ENCODE peak calls at places on chromosome 11, in seven cellular contexts. One of them, this sample, is unnamed.

GRCh38 chr11:2590951-2591754 is 108.6 kb downstream of the KCNQ1OT1 start:
- DNase-seq in fibroblast of pulmonary artery: no peak
- DNase-seq in right cardiac atrium: peak; percentile 21
- DNase-seq in activated gamma-delta T cell treated with anti-CD3 and anti-CD28 coated beads, Interleukin-2, amount 50 U/mL, for 16 hours: no peak
- DNase-seq in AG08395: no peak
- DNase-seq in NCI-H187: no peak
- DNase-seq in LoVo: no peak
- DNase-seq in this sample: peak; percentile 7

GRCh38 chr11:10807629-10808552 is 835 bp downstream of the EIF4G2 start:
- DNase-seq in AG08395: peak; percentile 51
- DNase-seq in right cardiac atrium: peak; percentile 89
- DNase-seq in NCI-H187: peak; percentile 51
- DNase-seq in LoVo: peak; percentile 24
- DNase-seq in activated gamma-delta T cell treated with anti-CD3 and anti-CD28 coated beads, Interleukin-2, amount 50 U/mL, for 16 hours: peak; percentile 17
- DNase-seq in fibroblast of pulmonary artery: peak; percentile 68
- DNase-seq in this sample: peak; percentile 50

GRCh38 chr11:111360150-111361043 is 18.7 kb downstream of the POU2AF1 start:
- DNase-seq in activated gamma-delta T cell treated with anti-CD3 and anti-CD28 coated beads, Interleukin-2, amount 50 U/mL, for 16 hours: no peak
- DNase-seq in right cardiac atrium: no peak
- DNase-seq in LoVo: peak; percentile 73
- DNase-seq in AG08395: no peak
- DNase-seq in fibroblast of pulmonary artery: no peak
- DNase-seq in NCI-H187: no peak
- DNase-seq in this sample: no peak

GRCh38 chr11:117871784-117872183 is 4.7 kb downstream of the FXYD6 start:
- DNase-seq in activated gamma-delta T cell treated with anti-CD3 and anti-CD28 coated beads, Interleukin-2, amount 50 U/mL, for 16 hours: no peak
- DNase-seq in right cardiac atrium: no peak
- DNase-seq in AG08395: no peak
- DNase-seq in NCI-H187: no peak
- DNase-seq in LoVo: no peak
- DNase-seq in fibroblast of pulmonary artery: no peak
- DNase-seq in this sample: no peak

GRCh38 chr11:16938061-16938460 is 76.2 kb downstream of the PLEKHA7 start:
- DNase-seq in activated gamma-delta T cell treated with anti-CD3 and anti-CD28 coated beads, Interleukin-2, amount 50 U/mL, for 16 hours: no peak
- DNase-seq in fibroblast of pulmonary artery: no peak
- DNase-seq in NCI-H187: no peak
- DNase-seq in right cardiac atrium: no peak
- DNase-seq in AG08395: no peak
- DNase-seq in LoVo: no peak
- DNase-seq in this sample: no peak

GRCh38 chr11:26572770-26573402 is 823 bp upstream of the MUC15 start:
- DNase-seq in fibroblast of pulmonary artery: no peak
- DNase-seq in activated gamma-delta T cell treated with anti-CD3 and anti-CD28 coated beads, Interleukin-2, amount 50 U/mL, for 16 hours: no peak
- DNase-seq in right cardiac atrium: no peak
- DNase-seq in AG08395: no peak
- DNase-seq in NCI-H187: no peak
- DNase-seq in LoVo: no peak
- DNase-seq in this sample: no peak

GRCh38 chr11:39365809-39366436 is 2093.5 kb downstream of the LRRC4C start:
- DNase-seq in AG08395: no peak
- DNase-seq in right cardiac atrium: no peak
- DNase-seq in fibroblast of pulmonary artery: peak; percentile 39
- DNase-seq in LoVo: peak; percentile 10
- DNase-seq in NCI-H187: no peak
- DNase-seq in activated gamma-delta T cell treated with anti-CD3 and anti-CD28 coated beads, Interleukin-2, amount 50 U/mL, for 16 hours: no peak
- DNase-seq in this sample: no peak

GRCh38 chr11:33449798-33450197 is 192.6 kb downstream of the HIPK3 start:
- DNase-seq in activated gamma-delta T cell treated with anti-CD3 and anti-CD28 coated beads, Interleukin-2, amount 50 U/mL, for 16 hours: no peak
- DNase-seq in AG08395: peak; percentile 27
- DNase-seq in NCI-H187: no peak
- DNase-seq in fibroblast of pulmonary artery: peak; percentile 12
- DNase-seq in LoVo: no peak
- DNase-seq in right cardiac atrium: no peak
- DNase-seq in this sample: peak; percentile 30

GRCh38 chr11:64060861-64061444 is 25.2 kb downstream of the FLRT1 start:
- DNase-seq in NCI-H187: no peak
- DNase-seq in activated gamma-delta T cell treated with anti-CD3 and anti-CD28 coated beads, Interleukin-2, amount 50 U/mL, for 16 hours: peak; percentile 32
- DNase-seq in AG08395: peak; percentile 85
- DNase-seq in LoVo: no peak
- DNase-seq in fibroblast of pulmonary artery: peak; percentile 14
- DNase-seq in right cardiac atrium: peak; percentile 85
- DNase-seq in this sample: peak; percentile 93

GRCh38 chr11:34154059-34154875 is 48.8 kb downstream of the NAT10 start:
- DNase-seq in AG08395: no peak
- DNase-seq in LoVo: no peak
- DNase-seq in NCI-H187: no peak
- DNase-seq in activated gamma-delta T cell treated with anti-CD3 and anti-CD28 coated beads, Interleukin-2, amount 50 U/mL, for 16 hours: no peak
- DNase-seq in right cardiac atrium: no peak
- DNase-seq in fibroblast of pulmonary artery: no peak
- DNase-seq in this sample: no peak

GRCh38 chr11:13364388-13364787 is 86.8 kb downstream of the BMAL1 start:
- DNase-seq in AG08395: no peak
- DNase-seq in activated gamma-delta T cell treated with anti-CD3 and anti-CD28 coated beads, Interleukin-2, amount 50 U/mL, for 16 hours: no peak
- DNase-seq in fibroblast of pulmonary artery: no peak
- DNase-seq in right cardiac atrium: no peak
- DNase-seq in LoVo: no peak
- DNase-seq in NCI-H187: no peak
- DNase-seq in this sample: no peak

GRCh38 chr11:69892986-69893555 is 73.9 kb upstream of the FGF3 start:
- DNase-seq in right cardiac atrium: no peak
- DNase-seq in AG08395: no peak
- DNase-seq in LoVo: no peak
- DNase-seq in NCI-H187: no peak
- DNase-seq in activated gamma-delta T cell treated with anti-CD3 and anti-CD28 coated beads, Interleukin-2, amount 50 U/mL, for 16 hours: no peak
- DNase-seq in fibroblast of pulmonary artery: no peak
- DNase-seq in this sample: no peak

GRCh38 chr11:123460006-123460700 is 30.1 kb downstream of the GRAMD1B start:
- DNase-seq in fibroblast of pulmonary artery: no peak
- DNase-seq in LoVo: no peak
- DNase-seq in activated gamma-delta T cell treated with anti-CD3 and anti-CD28 coated beads, Interleukin-2, amount 50 U/mL, for 16 hours: no peak
- DNase-seq in right cardiac atrium: no peak
- DNase-seq in AG08395: no peak
- DNase-seq in NCI-H187: no peak
- DNase-seq in this sample: no peak

GRCh38 chr11:69866648-69867047 is 47.4 kb upstream of the FGF3 start:
- DNase-seq in activated gamma-delta T cell treated with anti-CD3 and anti-CD28 coated beads, Interleukin-2, amount 50 U/mL, for 16 hours: no peak
- DNase-seq in fibroblast of pulmonary artery: no peak
- DNase-seq in right cardiac atrium: no peak
- DNase-seq in AG08395: no peak
- DNase-seq in LoVo: no peak
- DNase-seq in NCI-H187: no peak
- DNase-seq in this sample: no peak

GRCh38 chr11:79236541-79236971 is 204.3 kb downstream of the TENM4 start:
- DNase-seq in NCI-H187: no peak
- DNase-seq in fibroblast of pulmonary artery: peak; percentile 90
- DNase-seq in activated gamma-delta T cell treated with anti-CD3 and anti-CD28 coated beads, Interleukin-2, amount 50 U/mL, for 16 hours: no peak
- DNase-seq in AG08395: peak; percentile 81
- DNase-seq in right cardiac atrium: no peak
- DNase-seq in LoVo: no peak
- DNase-seq in this sample: peak; percentile 83

GRCh38 chr11:10902756-10903155 is 44.9 kb upstream of the ZBED5 start:
- DNase-seq in activated gamma-delta T cell treated with anti-CD3 and anti-CD28 coated beads, Interleukin-2, amount 50 U/mL, for 16 hours: no peak
- DNase-seq in fibroblast of pulmonary artery: no peak
- DNase-seq in right cardiac atrium: no peak
- DNase-seq in NCI-H187: no peak
- DNase-seq in LoVo: no peak
- DNase-seq in AG08395: no peak
- DNase-seq in this sample: no peak

GRCh38 chr11:119491753-119492455 is 68.9 kb upstream of the THY1 start:
- DNase-seq in right cardiac atrium: no peak
- DNase-seq in LoVo: no peak
- DNase-seq in NCI-H187: peak; percentile 51
- DNase-seq in activated gamma-delta T cell treated with anti-CD3 and anti-CD28 coated beads, Interleukin-2, amount 50 U/mL, for 16 hours: no peak
- DNase-seq in AG08395: peak; percentile 21
- DNase-seq in fibroblast of pulmonary artery: no peak
- DNase-seq in this sample: peak; percentile 31

GRCh38 chr11:86681039-86681745 is 8.8 kb upstream of the ME3 start:
- DNase-seq in AG08395: no peak
- DNase-seq in activated gamma-delta T cell treated with anti-CD3 and anti-CD28 coated beads, Interleukin-2, amount 50 U/mL, for 16 hours: no peak
- DNase-seq in fibroblast of pulmonary artery: no peak
- DNase-seq in NCI-H187: no peak
- DNase-seq in right cardiac atrium: no peak
- DNase-seq in LoVo: no peak
- DNase-seq in this sample: no peak

GRCh38 chr11:38481391-38481790 is 1883.4 kb upstream of the RAG2 start:
- DNase-seq in fibroblast of pulmonary artery: no peak
- DNase-seq in LoVo: no peak
- DNase-seq in activated gamma-delta T cell treated with anti-CD3 and anti-CD28 coated beads, Interleukin-2, amount 50 U/mL, for 16 hours: no peak
- DNase-seq in NCI-H187: no peak
- DNase-seq in right cardiac atrium: peak; percentile 34
- DNase-seq in AG08395: no peak
- DNase-seq in this sample: no peak

GRCh38 chr11:117925198-117925925 is 3.8 kb downstream of the TMPRSS13 start:
- DNase-seq in LoVo: no peak
- DNase-seq in activated gamma-delta T cell treated with anti-CD3 and anti-CD28 coated beads, Interleukin-2, amount 50 U/mL, for 16 hours: no peak
- DNase-seq in AG08395: no peak
- DNase-seq in NCI-H187: no peak
- DNase-seq in fibroblast of pulmonary artery: no peak
- DNase-seq in right cardiac atrium: peak; percentile 31
- DNase-seq in this sample: no peak

GRCh38 chr11:110095554-110095953 is 2.4 kb downstream of the ZC3H12C start:
- DNase-seq in right cardiac atrium: no peak
- DNase-seq in LoVo: no peak
- DNase-seq in fibroblast of pulmonary artery: no peak
- DNase-seq in activated gamma-delta T cell treated with anti-CD3 and anti-CD28 coated beads, Interleukin-2, amount 50 U/mL, for 16 hours: no peak
- DNase-seq in AG08395: no peak
- DNase-seq in NCI-H187: no peak
- DNase-seq in this sample: no peak

GRCh38 chr11:19093976-19094375 is 23.0 kb upstream of the ZDHHC13 start:
- DNase-seq in NCI-H187: no peak
- DNase-seq in right cardiac atrium: no peak
- DNase-seq in LoVo: peak; percentile 9
- DNase-seq in fibroblast of pulmonary artery: peak; percentile 13
- DNase-seq in activated gamma-delta T cell treated with anti-CD3 and anti-CD28 coated beads, Interleukin-2, amount 50 U/mL, for 16 hours: no peak
- DNase-seq in AG08395: peak; percentile 56
- DNase-seq in this sample: no peak

GRCh38 chr11:67600324-67601029 is 6.3 kb upstream of the NDUFV1 start:
- DNase-seq in activated gamma-delta T cell treated with anti-CD3 and anti-CD28 coated beads, Interleukin-2, amount 50 U/mL, for 16 hours: no peak
- DNase-seq in right cardiac atrium: no peak
- DNase-seq in AG08395: no peak
- DNase-seq in fibroblast of pulmonary artery: no peak
- DNase-seq in LoVo: no peak
- DNase-seq in NCI-H187: no peak
- DNase-seq in this sample: no peak

GRCh38 chr11:80083561-80083960 is 642.7 kb upstream of the TENM4 start:
- DNase-seq in AG08395: no peak
- DNase-seq in NCI-H187: no peak
- DNase-seq in right cardiac atrium: no peak
- DNase-seq in LoVo: no peak
- DNase-seq in activated gamma-delta T cell treated with anti-CD3 and anti-CD28 coated beads, Interleukin-2, amount 50 U/mL, for 16 hours: no peak
- DNase-seq in fibroblast of pulmonary artery: no peak
- DNase-seq in this sample: no peak

GRCh38 chr11:122007611-122008071 is 108.4 kb downstream of the BLID start:
- DNase-seq in right cardiac atrium: peak; percentile 67
- DNase-seq in fibroblast of pulmonary artery: peak; percentile 73
- DNase-seq in activated gamma-delta T cell treated with anti-CD3 and anti-CD28 coated beads, Interleukin-2, amount 50 U/mL, for 16 hours: no peak
- DNase-seq in NCI-H187: no peak
- DNase-seq in AG08395: no peak
- DNase-seq in LoVo: no peak
- DNase-seq in this sample: no peak

GRCh38 chr11:86194998-86195397 is 49.6 kb upstream of the EED start:
- DNase-seq in right cardiac atrium: peak; percentile 41
- DNase-seq in activated gamma-delta T cell treated with anti-CD3 and anti-CD28 coated beads, Interleukin-2, amount 50 U/mL, for 16 hours: no peak
- DNase-seq in LoVo: no peak
- DNase-seq in AG08395: no peak
- DNase-seq in NCI-H187: no peak
- DNase-seq in fibroblast of pulmonary artery: no peak
- DNase-seq in this sample: no peak

GRCh38 chr11:59144096-59144495 is 1.4 kb downstream of the FAM111A start:
- DNase-seq in AG08395: no peak
- DNase-seq in activated gamma-delta T cell treated with anti-CD3 and anti-CD28 coated beads, Interleukin-2, amount 50 U/mL, for 16 hours: no peak
- DNase-seq in fibroblast of pulmonary artery: no peak
- DNase-seq in NCI-H187: no peak
- DNase-seq in right cardiac atrium: no peak
- DNase-seq in LoVo: no peak
- DNase-seq in this sample: no peak

GRCh38 chr11:69053546-69054396 is 5.0 kb downstream of the TPCN2 start:
- DNase-seq in NCI-H187: no peak
- DNase-seq in AG08395: no peak
- DNase-seq in activated gamma-delta T cell treated with anti-CD3 and anti-CD28 coated beads, Interleukin-2, amount 50 U/mL, for 16 hours: no peak
- DNase-seq in right cardiac atrium: peak; percentile 57
- DNase-seq in fibroblast of pulmonary artery: no peak
- DNase-seq in LoVo: no peak
- DNase-seq in this sample: no peak

GRCh38 chr11:35725880-35726279 is 63.3 kb downstream of the TRIM44 start:
- DNase-seq in right cardiac atrium: no peak
- DNase-seq in AG08395: peak; percentile 23
- DNase-seq in fibroblast of pulmonary artery: peak; percentile 66
- DNase-seq in activated gamma-delta T cell treated with anti-CD3 and anti-CD28 coated beads, Interleukin-2, amount 50 U/mL, for 16 hours: no peak
- DNase-seq in NCI-H187: no peak
- DNase-seq in LoVo: peak; percentile 46
- DNase-seq in this sample: peak; percentile 37

GRCh38 chr11:24637520-24637919 is 140.7 kb downstream of the LUZP2 start:
- DNase-seq in NCI-H187: no peak
- DNase-seq in fibroblast of pulmonary artery: no peak
- DNase-seq in AG08395: no peak
- DNase-seq in activated gamma-delta T cell treated with anti-CD3 and anti-CD28 coated beads, Interleukin-2, amount 50 U/mL, for 16 hours: no peak
- DNase-seq in LoVo: no peak
- DNase-seq in right cardiac atrium: no peak
- DNase-seq in this sample: no peak

GRCh38 chr11:131913267-131913666 is 542.9 kb downstream of the NTM start:
- DNase-seq in LoVo: no peak
- DNase-seq in activated gamma-delta T cell treated with anti-CD3 and anti-CD28 coated beads, Interleukin-2, amount 50 U/mL, for 16 hours: no peak
- DNase-seq in fibroblast of pulmonary artery: no peak
- DNase-seq in AG08395: peak; percentile 45
- DNase-seq in NCI-H187: no peak
- DNase-seq in right cardiac atrium: no peak
- DNase-seq in this sample: no peak

GRCh38 chr11:12547953-12548650 is 126.1 kb upstream of the TEAD1 start:
- DNase-seq in AG08395: no peak
- DNase-seq in fibroblast of pulmonary artery: no peak
- DNase-seq in right cardiac atrium: no peak
- DNase-seq in NCI-H187: no peak
- DNase-seq in LoVo: no peak
- DNase-seq in activated gamma-delta T cell treated with anti-CD3 and anti-CD28 coated beads, Interleukin-2, amount 50 U/mL, for 16 hours: no peak
- DNase-seq in this sample: no peak